ENCODE peak calls at places on chromosomes 5 and 9, in eight cellular contexts. J is upper lobe of left lung; U is HCT116; B is tibial nerve; V is CD8-positive, alpha-beta T cell; X is lung; M is A549; W is left ventricle myocardium inferior. F is an unnamed sample. For H3K9me3 and H3K4me1, the result is how much of the 10 kb centered on the place peaks cover.

GRCh38 chr9:105114318-105114717 is 130.1 kb upstream of the SLC44A1 start:
- DNase-seq in U (no peak), M (no peak), B (no peak), V (no peak), X (no peak), W (no peak), J (no peak), F (no peak)

GRCh38 chr9:112555844-112556482 is 69.3 kb downstream of the KIAA1958 start:
- DNase-seq in W (no peak), M (no peak), B (no peak), X (no peak), U (no peak), V (no peak), J (no peak), F (no peak)

GRCh38 chr5:77302653-77303052 is 92.2 kb downstream of the PDE8B start:
- DNase-seq in V (no peak), J (no peak), U (no peak), M (no peak), X (no peak), B (no peak), W (no peak), F (no peak)

GRCh38 chr5:14760548-14761002 is 96.1 kb downstream of the OTULIN start:
- DNase-seq in V (no peak), W (peak), B (no peak), U (no peak), J (no peak), M (no peak), X (no peak), F (no peak)

GRCh38 chr9:36136894-36137391 is 410 bp downstream of the GLIPR2 start:
- DNase-seq in X (no peak), U (no peak), M (no peak), W (no peak), J (peak), B (no peak), V (no peak), F (no peak)

GRCh38 chr5:81750308-81751008 is 439 bp downstream of the SSBP2 start:
- DNase-seq in M (peak), W (no peak), B (no peak), J (no peak), X (no peak), V (no peak), U (no peak), F (no peak)

GRCh38 chr9:83509372-83509771 is 28.8 kb downstream of the FRMD3 start:
- DNase-seq in X (no peak), B (no peak), V (no peak), U (no peak), M (no peak), J (no peak), W (no peak), F (no peak)

GRCh38 chr9:130542457-130543228 is 36.7 kb upstream of the FUBP3 start:
- DNase-seq in J (no peak), M (peak), X (no peak), U (no peak), B (no peak), V (no peak), W (no peak), F (no peak)

GRCh38 chr5:76622973-76623596 is at the start of gene F2RL2:
- DNase-seq in B (no peak), V (no peak), M (peak), X (no peak), W (no peak), U (no peak), J (no peak), F (no peak)

GRCh38 chr5:143456952-143457547 is 53.6 kb upstream of the NR3C1 start:
- DNase-seq in B (no peak), U (peak), M (peak), W (no peak), J (no peak), V (no peak), X (no peak), F (no peak)

GRCh38 chr9:33860200-33860871 is 43.4 kb downstream of the UBE2R2 start:
- DNase-seq in U (no peak), B (no peak), M (no peak), J (no peak), X (no peak), V (no peak), W (no peak), F (no peak)

GRCh38 chr9:107794259-107794658 is 304.7 kb upstream of the KLF4 start:
- DNase-seq in J (no peak), U (no peak), X (no peak), B (no peak), V (no peak), M (no peak), W (no peak), F (no peak)

GRCh38 chr9:37870081-37870798 is 33.7 kb downstream of the SLC25A51 start:
- DNase-seq in V (no peak), B (no peak), W (no peak), U (no peak), M (no peak), X (no peak), J (no peak), F (no peak)

GRCh38 chr5:38378579-38378978 is 120.2 kb downstream of the EGFLAM start:
- DNase-seq in M (no peak), B (no peak), X (no peak), J (no peak), V (no peak), W (no peak), U (no peak), F (no peak)

GRCh38 chr5:148653840-148654781 is at the start of gene HTR4:
- DNase-seq in W (no peak), X (no peak), B (no peak), M (no peak), J (no peak), U (no peak), V (no peak), F (no peak)

GRCh38 chr5:73945505-73945904 is 319.5 kb downstream of the ARHGEF28 start:
- DNase-seq in X (no peak), B (no peak), V (no peak), U (no peak), M (no peak), J (no peak), W (no peak), F (no peak)

GRCh38 chr5:18553269-18553668 is 919.0 kb downstream of the TAF11L14 start:
- DNase-seq in M (peak), W (no peak), X (peak), B (no peak), V (no peak), U (no peak), J (peak), F (no peak)

GRCh38 chr9:98482248-98482647 is 226.5 kb downstream of the GABBR2 start:
- DNase-seq in V (no peak), X (no peak), B (no peak), M (no peak), U (no peak), W (no peak), J (no peak), F (no peak)

GRCh38 chr5:133661389-133661788 is 49.0 kb upstream of the FSTL4 start:
- DNase-seq in M (no peak), X (no peak), W (no peak), J (no peak), V (no peak), U (no peak), B (no peak), F (no peak)

GRCh38 chr5:1890296-1890695 is 7.6 kb upstream of the IRX4 start:
- DNase-seq in V (no peak), W (no peak), X (no peak), B (no peak), M (no peak), J (no peak), U (no peak), F (no peak)

GRCh38 chr5:34791761-34792244 is 47.2 kb upstream of the TTC23L start:
- DNase-seq in B (no peak), X (no peak), V (no peak), M (no peak), W (no peak), U (no peak), J (no peak), F (no peak)

GRCh38 chr9:6901179-6901578 is 143.4 kb downstream of the KDM4C start:
- DNase-seq in W (no peak), B (no peak), X (no peak), V (no peak), U (no peak), M (no peak), J (no peak), F (no peak)

DNA sequence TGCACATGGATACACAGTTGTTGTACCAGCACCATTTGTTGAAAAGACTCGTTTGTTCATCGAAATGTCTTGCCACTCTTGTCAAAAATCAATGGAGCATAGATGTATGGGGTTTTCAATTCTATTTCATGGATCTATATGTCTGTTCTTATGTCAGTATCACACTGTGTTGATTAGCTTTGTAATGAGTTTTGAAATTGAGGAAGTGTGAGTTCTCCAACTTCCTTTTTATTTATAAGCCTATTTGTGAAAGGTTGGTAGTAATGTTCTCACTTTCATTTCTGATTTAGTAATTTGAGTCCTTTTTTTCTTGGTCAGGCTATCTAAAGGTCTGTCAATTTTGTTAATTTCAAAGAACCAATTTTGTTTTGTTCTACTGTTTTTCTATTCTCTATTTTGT is 26.1 kb downstream of the ZNF510 start:
- DNase-seq in B (no peak), X (no peak), W (no peak), J (no peak), M (no peak), U (no peak), V (no peak), F (no peak)
- H3K9me3 ChIP-seq in B (half or more), X (under half), W (half or more), J (half or more), M (half or more), U (under half), V (under half), F (half or more)

GRCh38 chr5:119313207-119313606 is 42.6 kb upstream of the TNFAIP8 start:
- DNase-seq in X (no peak), W (no peak), U (no peak), B (no peak), V (no peak), M (no peak), J (no peak), F (no peak)

GRCh38 chr5:119313876-119314605 is 41.8 kb upstream of the TNFAIP8 start:
- DNase-seq in V (no peak), M (no peak), U (no peak), J (no peak), B (no peak), X (no peak), W (no peak), F (no peak)

GRCh38 chr5:119312403-119312802 is 43.4 kb upstream of the TNFAIP8 start:
- DNase-seq in V (no peak), W (no peak), B (no peak), M (no peak), J (no peak), U (no peak), X (no peak), F (no peak)

GRCh38 chr5:119309290-119309818 is 46.5 kb upstream of the TNFAIP8 start:
- DNase-seq in X (no peak), J (no peak), W (no peak), B (no peak), V (no peak), M (no peak), U (no peak), F (no peak)

DNA sequence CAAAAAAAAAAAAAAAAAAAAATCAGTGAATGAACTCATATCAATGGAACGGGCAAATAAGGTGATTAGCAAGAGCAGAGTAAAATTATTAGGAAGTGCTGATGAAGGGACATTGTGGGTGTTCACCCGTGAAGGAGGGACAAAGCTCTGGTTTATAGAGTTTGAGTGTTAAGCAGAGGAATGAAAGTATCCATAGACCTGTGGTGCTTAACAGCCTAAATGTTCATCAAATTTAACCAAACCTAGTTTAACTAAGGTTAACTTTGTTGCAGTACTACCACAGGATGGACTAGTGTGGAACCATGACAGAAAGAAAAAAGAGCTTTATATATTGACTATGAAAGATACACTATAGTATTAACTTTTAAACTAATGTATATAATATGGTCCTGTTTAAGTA is 44.1 kb upstream of the TNFAIP8 start:
- DNase-seq in W (no peak), V (no peak), U (no peak), X (no peak), M (no peak), J (no peak), B (no peak), F (no peak)
- H3K4me1 ChIP-seq in W (under half), V (half or more), U (under half), X (under half), M (half or more), J (under half), B (under half), F (half or more)

DNA sequence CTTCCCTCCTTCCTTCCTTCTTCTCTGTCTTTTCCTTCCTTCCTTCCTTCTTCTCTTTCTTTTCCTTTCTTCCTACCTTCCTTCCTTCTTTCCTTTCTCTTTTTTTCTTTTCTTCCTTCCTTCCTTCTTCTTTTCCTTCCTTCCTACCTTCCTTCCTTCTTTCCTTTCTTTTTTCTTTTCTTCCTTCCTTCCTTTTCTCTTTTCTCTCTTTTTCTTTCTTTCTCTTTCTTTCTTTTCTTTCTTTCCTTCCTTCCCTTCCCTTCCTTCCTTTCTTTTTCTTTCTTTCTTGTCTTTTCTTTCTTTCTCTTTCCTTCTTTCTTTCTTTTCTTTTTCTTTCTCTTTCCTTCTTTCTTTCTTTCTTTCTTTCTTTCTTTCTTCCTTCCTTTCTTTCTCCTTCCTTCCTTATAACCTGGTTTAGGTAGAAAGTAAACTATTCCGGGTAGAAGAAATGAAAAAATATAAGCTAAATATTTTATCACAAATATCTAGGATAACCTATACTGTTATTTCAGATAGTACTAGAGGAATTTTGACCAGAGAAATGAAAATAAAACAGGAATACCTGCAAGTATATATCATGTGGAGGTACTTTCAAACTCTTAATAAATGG is 1741.8 kb upstream of the CDH9 start:
- DNase-seq in B (no peak), X (no peak), W (no peak), M (no peak), U (no peak), J (no peak), V (no peak), F (no peak)
- H3K27ac ChIP-seq in B (no peak), X (no peak), W (no peak), M (no peak), U (no peak), J (no peak), V (no peak), F (no peak)

GRCh38 chr9:77092536-77092935 is 73.1 kb downstream of the FOXB2 start:
- DNase-seq in W (no peak), M (no peak), B (no peak), J (no peak), X (no peak), U (no peak), V (no peak), F (no peak)

GRCh38 chr9:77099388-77099787 is 77.9 kb upstream of the VPS13A start:
- DNase-seq in J (no peak), M (no peak), V (no peak), B (no peak), X (no peak), W (no peak), U (no peak), F (no peak)

GRCh38 chr9:77094150-77094549 is 74.7 kb downstream of the FOXB2 start:
- DNase-seq in J (no peak), U (no peak), V (no peak), M (no peak), B (no peak), X (no peak), W (no peak), F (no peak)

GRCh38 chr9:77097335-77097734 is 77.9 kb downstream of the FOXB2 start:
- DNase-seq in V (no peak), U (no peak), M (no peak), B (no peak), W (no peak), J (no peak), X (no peak), F (no peak)
- H3K9me3 ChIP-seq in V (under half), U (under half), M (under half), B (under half), W (under half), J (under half), X (under half), F (under half)

DNA sequence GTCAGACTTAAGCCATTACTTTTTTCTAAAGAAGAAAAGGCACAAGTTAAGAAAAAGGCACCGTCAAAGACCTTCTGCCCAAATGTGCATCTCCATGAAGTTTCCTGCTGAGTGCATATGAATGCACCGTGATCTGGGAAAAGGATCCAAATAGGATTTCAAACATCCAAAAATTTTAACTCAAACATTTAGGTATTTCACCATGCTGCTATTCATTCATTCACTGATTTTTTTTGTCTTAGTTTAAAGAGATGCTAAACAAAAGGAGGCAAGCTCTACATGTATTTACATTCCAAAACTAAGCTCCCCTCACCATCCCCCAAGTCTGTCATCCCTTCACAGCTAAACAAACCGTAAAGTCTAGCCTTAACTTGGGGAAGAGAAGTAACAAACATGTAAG is 291.9 kb downstream of the ARL15 start:
- DNase-seq in U (no peak), W (no peak), J (no peak), M (no peak), V (no peak), X (no peak), B (no peak), F (no peak)
- H3K4me1 ChIP-seq in U (under half), W (under half), J (under half), M (under half), V (under half), X (under half), B (under half), F (under half)

GRCh38 chr5:150497989-150498317 is 10.0 kb upstream of the NDST1 start:
- DNase-seq in W (no peak), M (no peak), V (no peak), J (no peak), B (no peak), X (no peak), U (no peak), F (no peak)
- H3K27ac ChIP-seq in W (peak), M (peak), V (no peak), J (peak), B (peak), X (peak), U (peak), F (no peak)

DNA sequence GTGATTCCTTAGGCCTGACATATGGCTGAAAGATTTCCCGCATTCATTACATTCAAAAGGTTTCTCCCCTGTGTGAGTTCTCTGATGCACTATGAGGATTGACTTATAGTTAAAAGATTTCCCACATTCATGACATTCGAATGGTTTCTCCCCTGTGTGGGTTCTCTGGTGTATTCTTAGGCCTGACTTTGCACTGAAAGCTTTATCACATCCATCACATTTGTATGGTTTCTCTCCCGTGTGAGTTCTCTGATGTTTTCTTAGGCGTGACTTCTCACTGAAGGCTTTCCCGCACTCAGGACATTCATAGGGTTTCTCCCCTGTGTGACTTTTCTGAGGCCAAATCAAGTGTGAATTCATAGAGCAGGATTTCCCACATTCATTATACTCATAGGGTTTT is 35.8 kb downstream of the ZNF782 start:
- DNase-seq in V (no peak), M (no peak), J (no peak), X (no peak), U (no peak), B (no peak), W (no peak), F (no peak)
- H3K9me3 ChIP-seq in V (under half), M (half or more), J (half or more), X (under half), U (under half), B (half or more), W (half or more), F (half or more)

GRCh38 chr9:93464395-93464794 is 11.0 kb upstream of the FAM120AOS start:
- DNase-seq in V (no peak), W (no peak), X (no peak), U (no peak), M (no peak), B (no peak), J (no peak), F (no peak)

GRCh38 chr9:93465853-93466252 is 12.5 kb upstream of the FAM120AOS start:
- DNase-seq in B (no peak), X (no peak), J (no peak), V (no peak), U (no peak), W (no peak), M (no peak), F (no peak)

GRCh38 chr9:93464876-93465275 is 11.5 kb upstream of the FAM120AOS start:
- DNase-seq in J (no peak), V (no peak), X (no peak), W (no peak), B (no peak), M (no peak), U (no peak), F (no peak)

GRCh38 chr9:93461810-93462209 is 8.4 kb upstream of the FAM120AOS start:
- DNase-seq in M (no peak), J (no peak), V (no peak), X (no peak), B (no peak), U (no peak), W (no peak), F (no peak)

DNA sequence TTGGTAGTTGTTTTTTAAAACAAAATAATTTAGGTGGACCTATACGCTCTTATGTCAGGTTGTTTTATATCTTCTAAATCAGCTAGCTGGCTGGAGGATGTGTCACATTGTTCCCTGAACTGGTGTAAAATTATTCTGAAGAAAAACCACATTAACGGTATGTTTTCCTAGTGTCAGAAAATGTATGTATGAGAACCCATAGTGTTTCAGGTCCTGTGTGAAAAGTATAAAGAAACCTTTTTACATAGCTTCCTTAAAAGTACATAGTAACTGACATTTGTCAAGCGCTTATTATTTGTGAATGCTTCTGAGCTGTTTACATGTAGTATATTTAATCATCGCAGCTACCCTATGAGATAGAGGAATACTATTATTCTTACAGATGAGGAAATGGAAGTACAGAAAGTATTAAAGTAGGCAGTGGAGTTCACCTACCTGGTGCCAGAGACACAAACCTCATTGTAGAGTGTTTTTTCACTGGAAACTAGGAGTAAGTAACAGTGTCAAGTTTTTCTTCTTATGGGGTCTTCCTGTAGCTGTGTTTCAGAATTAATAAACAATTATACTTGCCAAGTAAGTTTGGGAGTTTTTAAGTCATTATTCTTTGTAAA is 10.4 kb upstream of the FAM120AOS start:
- DNase-seq in W (no peak), X (no peak), B (no peak), V (no peak), U (no peak), J (no peak), M (no peak), F (no peak)
- H3K4me1 ChIP-seq in W (half or more), X (half or more), B (under half), V (under half), U (under half), J (half or more), M (half or more), F (under half)